ENCODE peak calls at places on chromosomes 2 and 18, in six cellular contexts. O is RCC 7860; V is AG04449; A is choroid plexus epithelial cell; F is activated CD4-positive, alpha-beta T cell treated with anti-CD3 and anti-CD28 coated beads, Interleukin-2, amount 50 U/mL, for 1 hour; M is Caki2. U is an unnamed sample.

GRCh38 chr2:75064691-75065396 is 106.4 kb downstream of the POLE4 start:
- DNase-seq in O (peak), V (no peak), A (peak), F (peak), M (peak), U (peak)

GRCh38 chr2:27973592-27973991 is 83.1 kb downstream of the BABAM2 start:
- DNase-seq in O (no peak), V (no peak), A (peak), F (no peak), M (no peak), U (no peak)

GRCh38 chr2:106108351-106108750 is 85.8 kb downstream of the UXS1 start:
- DNase-seq in O (no peak), V (no peak), A (peak), F (no peak), M (peak), U (no peak)

GRCh38 chr2:215366440-215367032 is 54.7 kb downstream of the ATIC start:
- DNase-seq in O (no peak), V (no peak), A (peak), F (no peak), M (no peak), U (no peak)

GRCh38 chr2:86566158-86566827 is 3.0 kb upstream of the CHMP3 start:
- DNase-seq in O (no peak), V (no peak), A (no peak), F (no peak), M (no peak), U (no peak)

GRCh38 chr2:44951714-44952113 is 10.2 kb downstream of the SIX3 start:
- DNase-seq in O (no peak), V (no peak), A (no peak), F (no peak), M (no peak), U (no peak)

GRCh38 chr18:67456691-67457090 is 59.8 kb downstream of the DSEL start:
- DNase-seq in O (no peak), V (no peak), A (peak), F (no peak), M (no peak), U (no peak)

GRCh38 chr2:179558010-179558911 is 293.6 kb upstream of the SESTD1 start:
- DNase-seq in O (no peak), V (no peak), A (no peak), F (no peak), M (no peak), U (no peak)

GRCh38 chr2:158600155-158600802 is 143.5 kb downstream of the PKP4 start:
- DNase-seq in O (peak), V (peak), A (peak), F (no peak), M (peak), U (no peak)

GRCh38 chr2:59333007-59333406 is 1091.9 kb upstream of the FANCL start:
- DNase-seq in O (no peak), V (no peak), A (no peak), F (no peak), M (no peak), U (no peak)

GRCh38 chr2:198476007-198476406 is 671.6 kb downstream of the PLCL1 start:
- DNase-seq in O (no peak), V (no peak), A (no peak), F (no peak), M (no peak), U (no peak)

GRCh38 chr2:160928854-160929301 is 231.3 kb upstream of the TANK start:
- DNase-seq in O (no peak), V (peak), A (peak), F (no peak), M (no peak), U (no peak)

GRCh38 chr18:73784853-73785252 is 362.8 kb downstream of the FBXO15 start:
- DNase-seq in O (no peak), V (no peak), A (peak), F (no peak), M (no peak), U (no peak)

GRCh38 chr18:23872701-23873550 is 141.6 kb upstream of the TTC39C start:
- DNase-seq in O (no peak), V (no peak), A (no peak), F (peak), M (no peak), U (peak)

GRCh38 chr18:70293166-70293565 is 4.3 kb downstream of the SOCS6 start:
- DNase-seq in O (peak), V (no peak), A (no peak), F (no peak), M (no peak), U (no peak)

GRCh38 chr2:86570069-86570468 is 6.8 kb upstream of the CHMP3 start:
- DNase-seq in O (no peak), V (no peak), A (no peak), F (no peak), M (no peak), U (no peak)

GRCh38 chr2:9556121-9556869 is 665 bp upstream of the ADAM17 start:
- DNase-seq in O (no peak), V (no peak), A (peak), F (no peak), M (peak), U (no peak)

GRCh38 chr2:239932881-239933735 is 92.0 kb downstream of the NDUFA10 start:
- DNase-seq in O (no peak), V (no peak), A (no peak), F (no peak), M (no peak), U (no peak)

GRCh38 chr2:174334781-174335604 is at the start of gene SP9:
- DNase-seq in O (no peak), V (no peak), A (no peak), F (no peak), M (no peak), U (no peak)

GRCh38 chr2:232265329-232265728 is 113.2 kb upstream of the ALPP start:
- DNase-seq in O (no peak), V (no peak), A (no peak), F (no peak), M (no peak), U (no peak)

GRCh38 chr2:33226546-33226945 is 249.9 kb upstream of the RASGRP3 start:
- DNase-seq in O (no peak), V (no peak), A (no peak), F (no peak), M (no peak), U (no peak)

GRCh38 chr2:209426432-209426831 is 2.6 kb downstream of the MAP2 start:
- DNase-seq in O (no peak), V (no peak), A (peak), F (no peak), M (peak), U (no peak)

GRCh38 chr2:214128040-214128439 is 282.8 kb upstream of the VWC2L start:
- DNase-seq in O (no peak), V (no peak), A (no peak), F (no peak), M (no peak), U (no peak)

GRCh38 chr18:43271593-43272432 is 5.5 kb downstream of the SYT4 start:
- DNase-seq in O (peak), V (peak), A (peak), F (no peak), M (no peak), U (no peak)

GRCh38 chr2:1373794-1374193 is 39.5 kb upstream of the TPO start:
- DNase-seq in O (no peak), V (no peak), A (no peak), F (no peak), M (no peak), U (no peak)

GRCh38 chr18:29123706-29124530 is 947.0 kb upstream of the CDH2 start:
- DNase-seq in O (no peak), V (no peak), A (peak), F (no peak), M (no peak), U (no peak)

GRCh38 chr2:204691911-204692510 is 146.7 kb downstream of the PARD3B start:
- DNase-seq in O (peak), V (peak), A (peak), F (no peak), M (peak), U (no peak)

U was measured in activated T-helper 9 cell treated with anti-CD3 and anti-CD28 coated beads, Interleukin-2, amount 50 U/mL, for 16 hours.